ENCODE peak calls at places on chromosomes 16 and 17, in five cellular contexts. N is mesendoderm, P is IMR-90, E is H1, O is neuronal stem cell. D is an unnamed sample.

GRCh38 chr17:47634870-47635269 is 14.8 kb upstream of the KPNB1 start:
- DNase-seq in E (no peak), O (no peak), N (no peak), P (no peak), D (no peak)

GRCh38 chr16:81625544-81626152 is 153.4 kb upstream of the PLCG2 start:
- DNase-seq in P (peak), O (no peak), E (no peak), N (no peak), D (peak)

GRCh38 chr17:48613862-48614694 is 1.0 kb downstream of the HOXB8 start:
- DNase-seq in E (no peak), O (no peak), P (peak), N (peak), D (peak)

GRCh38 chr17:63610854-63611253 is 10.2 kb downstream of the TACO1 start:
- DNase-seq in O (no peak), E (no peak), N (no peak), P (no peak), D (no peak)

GRCh38 chr17:43976956-43977837 is 23.5 kb upstream of the PYY start:
- DNase-seq in N (no peak), E (no peak), O (no peak), P (no peak), D (no peak)

GRCh38 chr17:7124923-7125322 is 10.3 kb upstream of the ASGR2 start:
- DNase-seq in E (no peak), O (no peak), P (no peak), N (no peak), D (no peak)

GRCh38 chr16:76265434-76266045 is 11.7 kb upstream of the CNTNAP4 start:
- DNase-seq in E (peak), P (peak), O (no peak), N (peak), D (peak)

GRCh38 chr16:49600976-49601375 is 227.4 kb downstream of the C16orf78 start:
- DNase-seq in N (no peak), P (no peak), E (peak), O (no peak), D (no peak)

GRCh38 chr17:35900280-35900679 is 20.1 kb upstream of the CCL5 start:
- DNase-seq in P (no peak), E (no peak), N (no peak), O (no peak), D (peak)

GRCh38 chr17:61255609-61256008 is 144.0 kb upstream of the TBX2 start:
- DNase-seq in O (no peak), P (no peak), E (no peak), N (no peak), D (no peak)

GRCh38 chr17:61259360-61259759 is 140.3 kb upstream of the TBX2 start:
- DNase-seq in E (no peak), O (no peak), P (no peak), N (no peak), D (peak)

GRCh38 chr17:61265397-61265796 is 134.2 kb upstream of the TBX2 start:
- DNase-seq in O (no peak), E (no peak), N (no peak), P (no peak), D (no peak)

GRCh38 chr17:61260061-61260797 is 139.4 kb upstream of the TBX2 start:
- DNase-seq in O (no peak), E (no peak), P (peak), N (peak), D (peak)

GRCh38 chr17:61261001-61261587 is 138.5 kb upstream of the TBX2 start:
- DNase-seq in N (no peak), O (no peak), P (no peak), E (no peak), D (no peak)
- H3K27ac ChIP-seq in N (no peak), O (no peak), P (peak), E (no peak), D (no peak)

DNA sequence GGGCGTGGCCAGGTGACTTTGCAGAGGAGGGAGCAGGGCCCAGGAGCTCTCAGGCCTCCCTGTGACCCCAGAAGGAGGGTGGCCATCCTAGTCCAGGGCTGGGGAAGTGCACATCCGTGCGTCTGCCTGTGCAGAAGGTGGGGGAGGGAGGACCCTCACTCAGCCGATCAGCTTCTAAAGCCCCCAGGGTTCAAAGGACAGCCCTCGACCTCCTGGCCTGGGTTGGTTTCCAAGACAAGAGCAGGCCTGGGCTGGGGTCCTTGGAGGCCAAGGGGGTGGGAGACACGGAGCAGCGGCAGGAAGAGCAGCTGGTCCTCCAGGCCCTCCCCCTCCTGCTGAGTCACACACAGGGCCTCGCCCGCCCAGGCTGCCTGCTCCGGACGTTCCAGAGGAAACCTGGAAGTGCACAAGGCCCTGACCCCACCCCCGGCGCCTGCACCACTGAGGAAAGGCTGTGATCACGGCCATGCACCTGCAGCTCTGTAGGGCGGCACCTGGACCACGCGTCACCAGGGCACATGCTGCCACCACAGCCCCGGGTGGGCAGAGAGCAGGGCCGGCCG is 67.1 kb upstream of the ZNF469 start:
- DNase-seq in O (no peak), N (peak), P (peak), E (no peak), D (peak)
- H2AK5ac ChIP-seq in O (peak), N (no peak), P (peak), E (no peak), D (peak)

GRCh38 chr17:2796164-2797140 is at the start of gene RAP1GAP2:
- DNase-seq in P (no peak), O (no peak), N (no peak), E (no peak), D (no peak)

GRCh38 chr17:2798188-2798587 is 1.9 kb downstream of the RAP1GAP2 start:
- DNase-seq in E (no peak), N (no peak), O (no peak), P (no peak), D (no peak)

GRCh38 chr17:2798679-2799078 is 2.4 kb downstream of the RAP1GAP2 start:
- DNase-seq in E (peak), N (peak), O (no peak), P (no peak), D (no peak)

GRCh38 chr17:2797632-2798031 is 1.4 kb downstream of the RAP1GAP2 start:
- DNase-seq in P (no peak), E (no peak), N (no peak), O (no peak), D (no peak)

DNA sequence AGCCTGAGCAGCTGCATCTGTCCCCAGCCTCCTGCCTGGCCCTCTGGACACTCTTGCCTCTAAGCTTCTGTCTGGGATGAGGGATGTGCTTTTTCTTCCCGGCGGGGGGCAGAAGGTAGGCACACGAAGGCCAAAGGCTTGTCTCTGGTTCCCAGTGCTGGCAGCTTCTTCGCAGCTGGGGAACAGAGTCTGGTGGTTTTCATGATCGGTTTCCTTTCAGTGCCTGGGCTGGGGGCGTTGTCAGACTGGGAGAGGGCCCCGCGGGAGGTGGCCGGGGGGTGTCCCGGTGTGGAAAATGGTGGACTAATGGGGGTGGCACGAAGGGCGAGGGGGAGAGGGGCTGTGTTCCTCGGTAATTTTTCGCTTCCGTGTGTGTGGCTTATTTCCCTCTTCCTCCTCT is 988 bp downstream of the RAP1GAP2 start:
- DNase-seq in P (no peak), E (no peak), O (no peak), N (no peak), D (no peak)
- H3K9ac ChIP-seq in P (no peak), E (no peak), O (no peak), N (no peak), D (no peak)

DNA sequence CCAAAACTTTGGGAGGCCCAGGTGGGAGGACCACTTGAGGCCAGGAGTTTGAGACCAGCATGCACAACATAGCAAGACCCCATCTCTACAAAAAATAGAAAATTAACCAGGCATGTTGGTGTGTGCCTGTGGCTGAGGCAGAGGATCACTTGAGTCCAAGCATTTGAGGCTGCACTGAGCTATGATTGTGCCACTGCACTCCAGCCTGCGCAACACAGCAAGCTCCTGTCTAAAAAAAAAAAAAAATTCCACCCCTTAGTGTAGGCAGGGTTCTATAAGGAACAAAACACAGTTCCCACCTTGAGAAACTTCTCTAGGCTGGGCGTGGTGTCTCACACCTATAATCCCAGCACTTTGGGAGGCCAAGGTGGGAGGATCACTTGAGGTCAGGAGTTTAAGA is 36.3 kb upstream of the HAPSTR1 start:
- DNase-seq in N (no peak), O (no peak), E (no peak), P (no peak), D (no peak)
- H3K27ac ChIP-seq in N (no peak), O (no peak), E (no peak), P (no peak), D (no peak)

DNA sequence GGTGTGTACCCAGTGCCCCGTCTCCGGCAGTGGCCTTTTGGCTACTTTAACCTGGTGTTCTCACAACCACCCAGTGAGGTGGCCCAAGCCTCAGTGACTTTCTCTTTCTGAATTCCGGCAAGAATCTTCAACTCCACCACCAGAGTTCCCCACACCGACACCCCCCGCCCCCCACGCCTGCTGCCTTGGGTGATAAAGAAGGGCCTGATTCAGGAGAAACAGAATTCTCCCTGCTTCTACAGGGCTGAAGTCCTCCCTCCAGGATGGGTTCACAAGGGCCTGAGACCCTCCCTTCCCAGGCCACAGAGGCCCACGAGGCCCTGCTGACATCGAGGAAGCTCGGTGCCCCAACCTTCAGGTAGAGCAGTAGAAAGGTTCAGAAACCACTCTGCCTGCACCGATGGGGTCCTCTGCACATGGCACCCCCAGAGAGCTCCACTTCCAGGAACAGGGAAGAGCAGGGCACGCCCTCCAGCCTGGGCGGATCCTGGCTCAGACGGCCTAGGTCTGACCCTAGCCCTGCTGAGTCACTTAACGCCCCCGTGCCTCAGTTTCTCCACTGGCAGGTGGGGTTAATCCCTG is 859 bp downstream of the CENPX start:
- DNase-seq in N (no peak), P (no peak), O (no peak), E (no peak), D (peak)
- H2AK5ac ChIP-seq in N (peak), P (peak), O (peak), E (no peak), D (peak)

GRCh38 chr17:49749730-49750129 is 14.2 kb downstream of the FAM117A start:
- DNase-seq in N (no peak), O (no peak), P (no peak), E (no peak), D (no peak)
- H3K9ac ChIP-seq in N (no peak), O (no peak), P (no peak), E (no peak), D (no peak)

GRCh38 chr17:68622423-68622822 is 21.3 kb upstream of the FAM20A start:
- DNase-seq in P (no peak), O (no peak), E (no peak), N (no peak), D (no peak)
- H3K27ac ChIP-seq in P (no peak), O (no peak), E (no peak), N (no peak), D (no peak)

GRCh38 chr16:84966150-84966447 is 45.2 kb downstream of the ZDHHC7 start:
- DNase-seq in O (no peak), N (no peak), P (no peak), E (no peak), D (no peak)
- H2AK5ac ChIP-seq in O (no peak), N (no peak), P (peak), E (peak), D (no peak)